ENCODE peak calls at places on chromosomes 4 and X, in six cellular contexts. W is brain microvascular endothelial cell, Z is tibial nerve, R is heart left ventricle, D is lung, T is cardiac muscle cell. O is an unnamed sample.

GRCh38 chr4:13968723-13969122 is 341.2 kb upstream of the BOD1L1 start:
- DNase-seq in Z (no peak), R (no peak), D (no peak), T (no peak), W (no peak), O (no peak)

GRCh38 chrX:108439434-108439883 is at the start of gene COL4A5:
- DNase-seq in D (peak), W (peak), Z (no peak), R (peak), T (peak), O (peak)

GRCh38 chrX:153598541-153599191 is at the start of gene CCNQ:
- DNase-seq in R (no peak), T (peak), D (no peak), Z (no peak), W (no peak), O (no peak)

GRCh38 chr4:42654606-42655005 is 2.3 kb downstream of the ATP8A1 start:
- DNase-seq in R (no peak), Z (no peak), W (peak), D (peak), T (no peak), O (peak)

GRCh38 chr4:1026115-1026514 is 14.7 kb downstream of the FGFRL1 start:
- DNase-seq in R (no peak), W (no peak), D (no peak), Z (no peak), T (peak), O (peak)

GRCh38 chrX:3522016-3522690 is 175.7 kb upstream of the MXRA5 start:
- DNase-seq in Z (no peak), W (peak), T (no peak), D (no peak), R (no peak), O (no peak)

GRCh38 chr4:63787326-63787725 is 621.9 kb downstream of the TECRL start:
- DNase-seq in W (no peak), Z (no peak), T (no peak), D (no peak), R (no peak), O (no peak)

GRCh38 chrX:129522184-129523059 is 868 bp downstream of the SMARCA1 start:
- DNase-seq in D (peak), W (peak), R (peak), T (peak), Z (peak), O (peak)

GRCh38 chr4:114200026-114200425 is 220.6 kb upstream of the ARSJ start:
- DNase-seq in R (no peak), D (no peak), Z (no peak), W (no peak), T (no peak), O (no peak)

GRCh38 chrX:133645251-133645650 is 230.0 kb upstream of the GPC4 start:
- DNase-seq in T (no peak), W (no peak), D (no peak), R (no peak), Z (no peak), O (no peak)

GRCh38 chrX:43481601-43482000 is 174.5 kb upstream of the MAOA start:
- DNase-seq in D (no peak), W (no peak), T (peak), Z (no peak), R (no peak), O (no peak)

GRCh38 chr4:53536328-53536727 is 55.0 kb downstream of the LNX1 start:
- DNase-seq in R (no peak), D (no peak), W (no peak), Z (no peak), T (no peak), O (no peak)

GRCh38 chrX:41946230-41946629 is 22.9 kb upstream of the CASK start:
- DNase-seq in R (no peak), T (no peak), Z (no peak), W (no peak), D (no peak), O (no peak)

GRCh38 chr4:1216869-1217294 is 32.0 kb downstream of the CTBP1 start:
- DNase-seq in R (no peak), W (no peak), Z (no peak), D (no peak), T (no peak), O (no peak)

GRCh38 chr4:165355900-165356300 is 22.9 kb upstream of the CPE start:
- DNase-seq in R (peak), Z (no peak), W (peak), D (no peak), T (peak), O (no peak)

DNA sequence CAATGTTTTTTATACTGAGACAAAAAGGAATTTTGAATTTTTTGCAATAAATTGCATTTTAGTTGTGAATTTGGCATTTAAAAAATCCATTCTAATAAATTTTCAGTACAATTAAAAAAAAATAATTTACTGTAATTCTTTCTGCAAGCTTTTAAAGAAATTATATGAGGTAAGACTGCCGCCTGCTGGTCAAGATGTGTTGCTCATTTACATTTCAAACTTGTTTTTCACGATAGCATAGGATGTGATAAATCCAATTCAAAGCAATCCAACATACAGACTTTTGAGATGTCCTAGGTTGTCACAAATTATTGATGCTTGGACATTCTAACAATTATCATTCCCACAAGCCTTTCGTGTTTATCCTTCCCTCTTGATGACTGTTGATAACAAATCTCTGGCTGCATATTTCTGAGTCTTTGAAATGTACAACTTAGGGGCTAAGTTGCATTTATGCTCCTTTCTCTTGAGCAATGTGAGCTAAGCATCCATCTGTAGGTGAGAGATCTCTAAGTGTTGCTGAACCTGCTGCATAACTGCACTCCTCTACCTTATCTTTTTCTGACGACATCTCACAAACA is 21.7 kb upstream of the MFAP3L start:
- DNase-seq in D (peak), R (peak), W (peak), Z (peak), T (peak), O (peak)
- TF ChIP-seq CTCF in D (peak), R (peak), W (peak), Z (peak), T (peak), O (peak)

DNA sequence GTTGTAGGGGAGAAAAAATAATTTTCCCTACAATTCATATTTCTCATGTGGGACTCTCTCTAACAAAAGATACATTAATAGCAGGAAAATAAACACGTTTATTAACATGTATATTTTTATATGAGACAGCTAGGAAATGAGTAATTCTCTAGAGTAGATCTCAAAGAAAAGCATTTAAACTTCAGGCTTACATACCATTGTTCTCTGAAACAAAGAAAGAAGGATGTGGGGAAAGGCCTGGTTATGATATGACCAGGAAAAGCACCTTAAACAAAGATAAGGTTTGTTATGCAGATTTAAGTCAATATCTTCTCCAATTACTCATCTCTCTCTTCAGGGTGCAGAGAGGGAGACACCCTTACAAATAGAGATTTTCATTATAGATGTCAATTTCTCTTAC is 131.3 kb downstream of the SLC7A11 start:
- DNase-seq in D (no peak), R (no peak), Z (no peak), T (no peak), W (no peak), O (no peak)
- H3K27ac ChIP-seq in D (no peak), R (no peak), Z (no peak), T (no peak), W (peak), O (no peak)

DNA sequence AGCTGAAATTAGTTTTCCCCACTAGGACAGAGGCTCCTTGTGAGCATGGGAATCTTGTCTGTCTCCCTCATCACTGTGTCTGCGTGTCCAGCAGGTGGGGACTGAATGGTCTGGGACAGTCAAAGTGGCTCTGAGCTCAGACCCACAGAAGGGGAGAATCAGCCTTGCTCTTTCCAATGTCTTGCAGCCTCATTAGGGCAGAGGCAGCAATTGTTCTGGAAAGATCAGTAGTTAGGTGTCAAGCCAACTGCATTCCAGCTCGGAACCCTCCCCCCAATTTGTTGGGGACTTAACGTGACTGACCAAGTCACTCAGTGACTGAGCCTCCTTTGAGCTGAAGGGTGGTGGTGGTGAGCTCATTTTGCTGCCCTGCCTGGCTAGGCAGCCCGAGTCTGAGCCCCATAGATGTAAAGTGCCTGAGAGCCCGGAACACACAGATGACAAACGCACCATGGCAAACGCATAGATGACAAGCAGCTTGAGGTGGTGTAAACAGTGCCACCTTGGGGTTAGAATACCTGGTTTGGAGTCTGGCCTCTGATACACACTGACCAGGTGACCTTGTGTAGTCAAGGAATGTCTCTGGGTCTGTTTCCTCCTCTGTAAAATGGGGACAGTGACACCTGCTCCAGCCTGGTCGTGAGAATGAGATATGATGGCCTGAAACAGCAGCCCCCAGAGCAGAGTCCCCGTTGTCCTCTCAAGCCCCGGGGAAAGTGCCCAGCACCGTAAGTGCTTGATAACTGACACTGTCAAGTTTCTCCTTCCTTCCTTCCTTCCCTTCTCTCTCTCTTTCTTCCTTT is 2.7 kb upstream of the SORCS2 start:
- DNase-seq in Z (peak), R (peak), D (no peak), W (no peak), T (no peak), O (no peak)
- TF ChIP-seq CTCF in Z (no peak), R (no peak), D (no peak), W (peak), T (no peak), O (no peak)

GRCh38 chrX:9529223-9529622 is 64.4 kb downstream of the TBL1X start:
- DNase-seq in T (no peak), D (no peak), W (no peak), Z (no peak), R (no peak), O (no peak)

GRCh38 chrX:9530848-9531274 is 66.0 kb downstream of the TBL1X start:
- DNase-seq in Z (peak), T (peak), D (peak), W (peak), R (peak), O (peak)

GRCh38 chrX:9525511-9526248 is 60.8 kb downstream of the TBL1X start:
- DNase-seq in D (no peak), W (no peak), R (no peak), Z (no peak), T (peak), O (no peak)

GRCh38 chrX:9528498-9528897 is 63.6 kb downstream of the TBL1X start:
- DNase-seq in Z (no peak), T (no peak), D (no peak), R (no peak), W (no peak), O (no peak)

DNA sequence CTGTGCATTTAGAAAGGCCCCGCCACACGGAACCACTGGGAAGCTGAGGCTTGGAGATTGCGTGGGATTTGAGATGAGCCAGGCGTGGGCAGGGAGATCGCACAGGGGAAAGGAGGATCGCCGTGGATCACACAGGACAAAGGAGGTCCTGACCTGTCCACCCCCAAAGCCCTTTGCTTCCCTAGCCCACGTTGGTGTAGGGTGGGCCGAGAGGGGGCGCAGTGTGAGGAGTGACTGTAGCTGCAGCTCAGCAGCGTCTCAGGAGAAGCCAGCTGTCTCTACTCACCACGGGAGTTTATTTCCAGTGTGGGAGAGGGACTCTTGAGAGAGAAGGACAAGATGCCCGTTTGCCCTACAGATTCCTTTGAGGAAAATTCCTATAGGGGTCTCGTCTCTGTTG is 62.1 kb downstream of the TBL1X start:
- DNase-seq in R (no peak), D (no peak), W (no peak), Z (no peak), T (no peak), O (no peak)
- H3K27ac ChIP-seq in R (no peak), D (no peak), W (no peak), Z (no peak), T (peak), O (no peak)

GRCh38 chr4:115332078-115332477 is 218.7 kb upstream of the NDST4 start:
- DNase-seq in R (no peak), D (no peak), Z (no peak), T (peak), W (no peak), O (no peak)
- TF ChIP-seq CTCF in R (no peak), D (no peak), Z (no peak), T (no peak), W (no peak), O (no peak)

GRCh38 chr4:106222548-106222947 is 93.5 kb downstream of the TBCK start:
- DNase-seq in R (no peak), W (no peak), T (no peak), D (no peak), Z (no peak), O (no peak)
- H3K27ac ChIP-seq in R (no peak), W (no peak), T (peak), D (no peak), Z (no peak), O (no peak)

GRCh38 chr4:116058129-116058528 is 944.7 kb upstream of the NDST4 start:
- DNase-seq in R (no peak), Z (no peak), D (no peak), W (no peak), T (no peak), O (no peak)

DNA sequence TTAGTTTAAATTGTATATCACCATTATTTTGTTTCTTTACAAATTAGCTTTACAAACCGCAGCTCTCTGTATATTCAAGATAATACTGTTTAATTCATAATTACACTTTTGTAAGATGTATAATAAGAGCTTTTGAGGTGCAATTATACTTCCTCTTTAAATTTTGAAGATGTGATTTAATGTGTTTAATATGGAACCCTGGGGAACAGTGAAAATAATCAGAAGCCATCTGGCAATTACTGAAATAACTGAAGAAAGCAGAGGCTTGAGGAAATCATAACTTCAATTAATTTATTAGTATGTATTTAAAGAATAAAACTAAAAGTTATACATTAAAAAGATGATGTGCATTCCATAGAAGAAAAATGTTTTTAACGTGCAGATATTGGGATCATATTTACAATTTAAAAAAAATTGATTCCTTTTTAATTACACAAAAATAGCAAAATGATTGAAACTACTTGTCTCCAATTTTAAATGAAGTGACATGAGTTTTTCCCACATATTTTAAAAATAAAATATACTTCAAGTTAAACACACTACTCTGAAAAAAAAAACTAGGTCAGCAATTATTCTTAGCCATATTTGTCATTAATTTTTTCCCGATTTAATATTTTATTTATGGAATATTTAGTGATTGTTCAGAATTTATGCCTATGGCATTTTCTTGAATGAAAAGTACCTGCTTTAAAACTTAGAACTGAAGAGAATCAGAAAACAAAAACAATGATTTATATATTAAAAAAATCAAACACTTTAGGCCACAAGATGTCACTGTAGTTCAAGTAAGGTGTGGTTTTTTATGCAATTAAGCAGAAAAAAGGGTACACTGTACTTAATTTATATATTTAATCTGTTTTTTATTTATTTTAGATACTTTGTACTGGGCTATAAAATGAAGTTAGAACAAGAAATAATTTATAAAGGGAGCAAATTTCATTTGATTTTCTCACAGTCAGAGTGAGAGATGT is 942.7 kb upstream of the NDST4 start:
- DNase-seq in Z (no peak), D (no peak), R (no peak), W (no peak), T (no peak), O (no peak)
- TF ChIP-seq CTCF in Z (no peak), D (no peak), R (no peak), W (no peak), T (peak), O (no peak)

GRCh38 chrX:69307736-69308135 is 142.5 kb upstream of the PJA1 start:
- DNase-seq in T (no peak), W (no peak), R (no peak), D (no peak), Z (no peak), O (no peak)

GRCh38 chrX:69307029-69307428 is 141.8 kb upstream of the PJA1 start:
- DNase-seq in R (no peak), D (no peak), W (no peak), T (no peak), Z (no peak), O (no peak)

GRCh38 chrX:69306063-69306404 is 140.8 kb upstream of the PJA1 start:
- DNase-seq in W (no peak), R (no peak), D (no peak), Z (no peak), T (no peak), O (no peak)

GRCh38 chrX:69309074-69309792 is 144.0 kb upstream of the PJA1 start:
- DNase-seq in W (no peak), R (no peak), Z (no peak), T (no peak), D (no peak), O (no peak)

DNA sequence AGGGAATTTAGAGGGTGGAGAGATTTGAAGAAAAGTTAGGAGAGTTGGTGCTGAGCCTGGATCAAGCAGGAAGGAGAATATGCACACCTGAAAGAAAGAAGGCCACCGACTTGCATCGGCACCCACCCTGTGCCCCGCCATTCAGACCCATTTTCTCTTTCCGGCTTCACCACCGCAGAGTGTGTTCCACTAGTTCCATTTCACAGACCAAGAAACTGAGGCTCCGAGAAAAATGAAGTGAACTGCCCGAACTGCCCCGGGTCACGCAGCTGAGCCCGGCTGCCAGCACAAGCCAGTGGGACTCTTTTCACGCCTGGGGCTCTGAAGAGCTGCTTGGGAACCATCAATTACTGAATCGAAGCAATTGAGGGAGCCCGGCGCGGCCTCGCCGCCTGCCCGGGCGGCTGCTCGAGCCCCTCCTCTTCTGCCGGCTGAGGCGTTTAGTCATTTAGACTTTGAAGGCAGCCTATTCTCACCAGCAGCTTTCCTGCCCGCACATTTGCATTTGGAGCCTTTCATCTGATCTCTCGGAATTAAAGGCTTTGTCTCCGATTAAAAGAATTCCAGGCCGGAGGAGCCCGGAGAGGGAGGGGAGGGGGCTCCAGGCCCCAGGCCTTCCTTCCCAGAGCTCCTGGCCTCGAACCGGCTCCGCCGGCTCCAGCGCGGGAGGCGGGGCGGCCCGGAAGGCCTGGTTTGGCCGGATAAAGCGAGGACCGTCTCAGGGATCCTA is 140.2 kb upstream of the PJA1 start:
- DNase-seq in Z (no peak), W (no peak), D (no peak), R (no peak), T (no peak), O (no peak)
- H3K27ac ChIP-seq in Z (no peak), W (no peak), D (no peak), R (no peak), T (no peak), O (no peak)

GRCh38 chr4:83677656-83678055 is 141.7 kb downstream of the GPAT3 start:
- DNase-seq in R (no peak), D (no peak), Z (no peak), T (no peak), W (no peak), O (no peak)

GRCh38 chr4:83679692-83680091 is 143.8 kb downstream of the GPAT3 start:
- DNase-seq in Z (no peak), D (no peak), R (no peak), T (no peak), W (no peak), O (no peak)
- TF ChIP-seq CTCF in Z (no peak), D (no peak), R (no peak), T (no peak), W (no peak), O (no peak)